ENCODE peak calls at places on chromosomes 1 and 21, in eight cellular contexts. One of them, this sample, is unnamed.

GRCh38 chr1:27868932-27869718 is 3.2 kb upstream of the THEMIS2 start:
- DNase-seq in endothelial cell: no peak
- DNase-seq in nephron progenitor cell: no peak
- DNase-seq in fibroblast of villous mesenchyme: no peak
- DNase-seq in RWPE2: no peak
- DNase-seq in WERI-Rb-1: no peak
- DNase-seq in colonic mucosa: no peak
- DNase-seq in fibroblast of mammary gland: no peak
- DNase-seq in this sample: no peak

GRCh38 chr1:98210064-98210463 is 289.2 kb upstream of the DPYD start:
- DNase-seq in nephron progenitor cell: no peak
- DNase-seq in colonic mucosa: no peak
- DNase-seq in RWPE2: no peak
- DNase-seq in WERI-Rb-1: no peak
- DNase-seq in fibroblast of villous mesenchyme: peak
- DNase-seq in endothelial cell: no peak
- DNase-seq in fibroblast of mammary gland: peak
- DNase-seq in this sample: no peak

GRCh38 chr1:26478159-26478558 is 5.9 kb downstream of the HMGN2 start:
- DNase-seq in RWPE2: no peak
- DNase-seq in fibroblast of mammary gland: no peak
- DNase-seq in nephron progenitor cell: no peak
- DNase-seq in colonic mucosa: no peak
- DNase-seq in fibroblast of villous mesenchyme: no peak
- DNase-seq in endothelial cell: no peak
- DNase-seq in WERI-Rb-1: no peak
- DNase-seq in this sample: no peak

GRCh38 chr21:42843021-42843420 is 36.3 kb downstream of the WDR4 start:
- DNase-seq in endothelial cell: no peak
- DNase-seq in WERI-Rb-1: no peak
- DNase-seq in colonic mucosa: no peak
- DNase-seq in fibroblast of villous mesenchyme: no peak
- DNase-seq in fibroblast of mammary gland: no peak
- DNase-seq in nephron progenitor cell: no peak
- DNase-seq in RWPE2: peak
- DNase-seq in this sample: no peak

GRCh38 chr1:112836642-112837041 is 119.4 kb downstream of the SLC16A1 start:
- DNase-seq in nephron progenitor cell: no peak
- DNase-seq in endothelial cell: no peak
- DNase-seq in WERI-Rb-1: no peak
- DNase-seq in colonic mucosa: no peak
- DNase-seq in RWPE2: no peak
- DNase-seq in fibroblast of villous mesenchyme: no peak
- DNase-seq in fibroblast of mammary gland: no peak
- DNase-seq in this sample: no peak

GRCh38 chr1:38852780-38853179 is 6.8 kb downstream of the RRAGC start:
- DNase-seq in colonic mucosa: no peak
- DNase-seq in RWPE2: no peak
- DNase-seq in nephron progenitor cell: no peak
- DNase-seq in WERI-Rb-1: no peak
- DNase-seq in fibroblast of mammary gland: no peak
- DNase-seq in fibroblast of villous mesenchyme: no peak
- DNase-seq in endothelial cell: no peak
- DNase-seq in this sample: no peak

GRCh38 chr1:234978397-234979291 is 150.0 kb downstream of the TOMM20 start:
- DNase-seq in colonic mucosa: peak
- DNase-seq in RWPE2: no peak
- DNase-seq in nephron progenitor cell: no peak
- DNase-seq in fibroblast of villous mesenchyme: peak
- DNase-seq in endothelial cell: no peak
- DNase-seq in WERI-Rb-1: no peak
- DNase-seq in fibroblast of mammary gland: peak
- DNase-seq in this sample: no peak

GRCh38 chr1:197399691-197400521 is 131.9 kb downstream of the CRB1 start:
- DNase-seq in WERI-Rb-1: peak
- DNase-seq in fibroblast of villous mesenchyme: peak
- DNase-seq in nephron progenitor cell: peak
- DNase-seq in colonic mucosa: no peak
- DNase-seq in RWPE2: no peak
- DNase-seq in endothelial cell: peak
- DNase-seq in fibroblast of mammary gland: peak
- DNase-seq in this sample: no peak

GRCh38 chr1:23079025-23079424 is 59.8 kb downstream of the KDM1A start:
- DNase-seq in RWPE2: no peak
- DNase-seq in fibroblast of villous mesenchyme: peak
- DNase-seq in endothelial cell: no peak
- DNase-seq in colonic mucosa: no peak
- DNase-seq in WERI-Rb-1: no peak
- DNase-seq in nephron progenitor cell: no peak
- DNase-seq in fibroblast of mammary gland: no peak
- DNase-seq in this sample: no peak

GRCh38 chr1:226223157-226223785 is at the start of gene MIXL1:
- DNase-seq in fibroblast of villous mesenchyme: peak
- DNase-seq in colonic mucosa: no peak
- DNase-seq in nephron progenitor cell: peak
- DNase-seq in RWPE2: no peak
- DNase-seq in WERI-Rb-1: peak
- DNase-seq in fibroblast of mammary gland: no peak
- DNase-seq in endothelial cell: peak
- DNase-seq in this sample: no peak

GRCh38 chr1:190957565-190957964 is 479.9 kb upstream of the BRINP3 start:
- DNase-seq in fibroblast of villous mesenchyme: no peak
- DNase-seq in endothelial cell: no peak
- DNase-seq in nephron progenitor cell: no peak
- DNase-seq in colonic mucosa: no peak
- DNase-seq in WERI-Rb-1: no peak
- DNase-seq in fibroblast of mammary gland: no peak
- DNase-seq in RWPE2: no peak
- DNase-seq in this sample: no peak

GRCh38 chr1:163346326-163346870 is 24.6 kb downstream of the NUF2 start:
- DNase-seq in fibroblast of villous mesenchyme: no peak
- DNase-seq in colonic mucosa: no peak
- DNase-seq in nephron progenitor cell: no peak
- DNase-seq in RWPE2: no peak
- DNase-seq in fibroblast of mammary gland: peak
- DNase-seq in WERI-Rb-1: no peak
- DNase-seq in endothelial cell: no peak
- DNase-seq in this sample: no peak

GRCh38 chr1:94676686-94677085 is 135.1 kb upstream of the F3 start:
- DNase-seq in endothelial cell: no peak
- DNase-seq in fibroblast of villous mesenchyme: no peak
- DNase-seq in colonic mucosa: peak
- DNase-seq in fibroblast of mammary gland: no peak
- DNase-seq in WERI-Rb-1: peak
- DNase-seq in RWPE2: no peak
- DNase-seq in nephron progenitor cell: no peak
- DNase-seq in this sample: no peak

GRCh38 chr1:160399544-160400283 is 650 bp upstream of the VANGL2 start:
- DNase-seq in WERI-Rb-1: no peak
- DNase-seq in fibroblast of villous mesenchyme: no peak
- DNase-seq in nephron progenitor cell: no peak
- DNase-seq in RWPE2: no peak
- DNase-seq in colonic mucosa: peak
- DNase-seq in fibroblast of mammary gland: no peak
- DNase-seq in endothelial cell: no peak
- DNase-seq in this sample: no peak

GRCh38 chr1:28392027-28392652 is 22.6 kb downstream of the PHACTR4 start:
- DNase-seq in colonic mucosa: no peak
- DNase-seq in endothelial cell: no peak
- DNase-seq in nephron progenitor cell: no peak
- DNase-seq in WERI-Rb-1: no peak
- DNase-seq in fibroblast of villous mesenchyme: peak
- DNase-seq in RWPE2: no peak
- DNase-seq in fibroblast of mammary gland: peak
- DNase-seq in this sample: peak

GRCh38 chr1:158830904-158831507 is at the start of gene MNDA:
- DNase-seq in WERI-Rb-1: no peak
- DNase-seq in RWPE2: no peak
- DNase-seq in endothelial cell: no peak
- DNase-seq in colonic mucosa: no peak
- DNase-seq in fibroblast of villous mesenchyme: no peak
- DNase-seq in fibroblast of mammary gland: no peak
- DNase-seq in nephron progenitor cell: no peak
- DNase-seq in this sample: no peak

GRCh38 chr1:19456915-19457554 is 28.3 kb downstream of the CAPZB start:
- DNase-seq in fibroblast of villous mesenchyme: no peak
- DNase-seq in nephron progenitor cell: no peak
- DNase-seq in endothelial cell: no peak
- DNase-seq in colonic mucosa: no peak
- DNase-seq in RWPE2: no peak
- DNase-seq in fibroblast of mammary gland: peak
- DNase-seq in WERI-Rb-1: no peak
- DNase-seq in this sample: no peak

GRCh38 chr1:198937231-198938031 is 298.6 kb downstream of the PTPRC start:
- DNase-seq in RWPE2: no peak
- DNase-seq in endothelial cell: peak
- DNase-seq in fibroblast of mammary gland: peak
- DNase-seq in WERI-Rb-1: peak
- DNase-seq in fibroblast of villous mesenchyme: peak
- DNase-seq in colonic mucosa: peak
- DNase-seq in nephron progenitor cell: no peak
- DNase-seq in this sample: peak

GRCh38 chr1:59705849-59706599 is 108.7 kb upstream of the HOOK1 start:
- DNase-seq in colonic mucosa: no peak
- DNase-seq in WERI-Rb-1: no peak
- DNase-seq in nephron progenitor cell: no peak
- DNase-seq in endothelial cell: no peak
- DNase-seq in RWPE2: no peak
- DNase-seq in fibroblast of villous mesenchyme: peak
- DNase-seq in fibroblast of mammary gland: peak
- DNase-seq in this sample: no peak
- TF ChIP-seq CTCF in colonic mucosa: no peak
- TF ChIP-seq CTCF in WERI-Rb-1: no peak
- TF ChIP-seq CTCF in nephron progenitor cell: no peak
- TF ChIP-seq CTCF in endothelial cell: no peak
- TF ChIP-seq CTCF in RWPE2: no peak
- TF ChIP-seq CTCF in fibroblast of villous mesenchyme: no peak
- TF ChIP-seq CTCF in fibroblast of mammary gland: no peak
- TF ChIP-seq CTCF in this sample: no peak

GRCh38 chr1:114671011-114671938 is 1.4 kb upstream of the DENND2C start:
- DNase-seq in endothelial cell: no peak
- DNase-seq in WERI-Rb-1: no peak
- DNase-seq in RWPE2: no peak
- DNase-seq in fibroblast of villous mesenchyme: peak
- DNase-seq in colonic mucosa: no peak
- DNase-seq in nephron progenitor cell: no peak
- DNase-seq in fibroblast of mammary gland: peak
- DNase-seq in this sample: no peak
- TF ChIP-seq CTCF in endothelial cell: peak
- TF ChIP-seq CTCF in WERI-Rb-1: no peak
- TF ChIP-seq CTCF in RWPE2: peak
- TF ChIP-seq CTCF in fibroblast of villous mesenchyme: peak
- TF ChIP-seq CTCF in colonic mucosa: no peak
- TF ChIP-seq CTCF in nephron progenitor cell: no peak
- TF ChIP-seq CTCF in fibroblast of mammary gland: peak
- TF ChIP-seq CTCF in this sample: peak

DNA sequence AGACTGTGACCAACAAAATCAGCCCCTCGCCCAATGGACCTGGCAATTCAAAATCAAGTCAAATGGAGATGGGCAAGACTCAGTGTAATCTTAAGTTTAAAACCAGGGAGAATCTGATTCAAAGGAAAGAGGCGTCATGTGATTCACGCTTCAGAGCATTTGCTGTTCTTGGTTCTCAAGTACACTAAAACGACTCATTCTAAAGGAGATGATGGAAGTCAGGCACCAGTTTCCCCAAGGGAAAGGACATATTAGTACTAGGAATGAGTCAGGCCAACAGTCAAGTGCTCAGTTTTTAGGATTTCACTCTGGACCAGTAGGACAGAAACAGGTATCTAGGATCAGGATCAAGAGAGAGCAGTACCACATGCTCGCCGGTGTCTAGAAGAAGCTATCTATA is 429.6 kb downstream of the PLPP3 start:
- DNase-seq in fibroblast of mammary gland: peak
- DNase-seq in RWPE2: no peak
- DNase-seq in WERI-Rb-1: no peak
- DNase-seq in nephron progenitor cell: no peak
- DNase-seq in colonic mucosa: no peak
- DNase-seq in fibroblast of villous mesenchyme: no peak
- DNase-seq in endothelial cell: no peak
- DNase-seq in this sample: no peak
- TF ChIP-seq CTCF in fibroblast of mammary gland: no peak
- TF ChIP-seq CTCF in RWPE2: no peak
- TF ChIP-seq CTCF in WERI-Rb-1: no peak
- TF ChIP-seq CTCF in nephron progenitor cell: no peak
- TF ChIP-seq CTCF in colonic mucosa: no peak
- TF ChIP-seq CTCF in fibroblast of villous mesenchyme: no peak
- TF ChIP-seq CTCF in endothelial cell: no peak
- TF ChIP-seq CTCF in this sample: no peak

DNA sequence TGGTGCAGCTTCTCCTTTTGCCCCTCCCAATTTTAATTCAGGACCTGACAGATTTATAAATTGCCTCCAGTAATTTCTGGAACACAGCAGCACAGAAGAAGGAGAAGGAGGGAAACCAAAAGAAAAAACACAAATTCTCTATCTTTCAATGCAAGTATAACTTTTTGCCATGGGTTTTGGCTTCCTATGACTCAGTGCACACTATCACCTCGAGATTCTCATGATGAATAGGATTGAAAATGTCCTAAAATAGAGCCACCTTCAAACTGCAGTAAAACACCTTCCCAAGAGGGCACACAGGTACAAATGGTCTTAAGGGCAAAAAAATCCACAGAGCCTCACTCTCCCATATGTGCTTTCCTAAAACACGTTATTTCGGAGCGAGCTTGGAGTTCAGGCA is 113.6 kb downstream of the HLCS start:
- DNase-seq in RWPE2: no peak
- DNase-seq in fibroblast of villous mesenchyme: no peak
- DNase-seq in endothelial cell: no peak
- DNase-seq in WERI-Rb-1: no peak
- DNase-seq in colonic mucosa: no peak
- DNase-seq in nephron progenitor cell: no peak
- DNase-seq in fibroblast of mammary gland: no peak
- DNase-seq in this sample: no peak
- TF ChIP-seq CTCF in RWPE2: no peak
- TF ChIP-seq CTCF in fibroblast of villous mesenchyme: no peak
- TF ChIP-seq CTCF in endothelial cell: no peak
- TF ChIP-seq CTCF in WERI-Rb-1: no peak
- TF ChIP-seq CTCF in colonic mucosa: no peak
- TF ChIP-seq CTCF in nephron progenitor cell: no peak
- TF ChIP-seq CTCF in fibroblast of mammary gland: no peak
- TF ChIP-seq CTCF in this sample: no peak

This sample was measured in AG09319.